ENCODE peak calls at places on chromosomes 6 and 20, in ten cellular contexts. S is choroid plexus epithelial cell, C is occipital lobe, W is posterior cingulate gyrus, F is AG10803, Z is Calu3, O is AG04450, B is mesothelial cell of epicardium, E is right lobe of liver, K is upper lobe of left lung. J is an unnamed sample.

GRCh38 chr20:43915209-43916072 is 789 bp downstream of the TOX2 start:
- DNase-seq in S (peak), C (no peak), W (peak), F (peak), Z (no peak), O (no peak), B (no peak), E (no peak), K (no peak), J (no peak)

GRCh38 chr6:140393665-140394064 is 1019.2 kb upstream of the CITED2 start:
- DNase-seq in S (peak), C (no peak), W (no peak), F (peak), Z (no peak), O (peak), B (no peak), E (no peak), K (no peak), J (no peak)

GRCh38 chr6:117008618-117009017 is 131.6 kb downstream of the RFX6 start:
- DNase-seq in S (no peak), C (no peak), W (no peak), F (no peak), Z (no peak), O (no peak), B (no peak), E (no peak), K (no peak), J (peak)

GRCh38 chr20:47551240-47551639 is 49.6 kb downstream of the NCOA3 start:
- DNase-seq in S (no peak), C (no peak), W (no peak), F (no peak), Z (no peak), O (no peak), B (no peak), E (no peak), K (no peak), J (no peak)

GRCh38 chr6:43254138-43254817 is 11.0 kb downstream of the TTBK1 start:
- DNase-seq in S (peak), C (no peak), W (no peak), F (peak), Z (no peak), O (no peak), B (no peak), E (no peak), K (no peak), J (no peak)

GRCh38 chr20:19264191-19264590 is 51.7 kb downstream of the SLC24A3 start:
- DNase-seq in S (no peak), C (no peak), W (no peak), F (no peak), Z (no peak), O (no peak), B (no peak), E (no peak), K (no peak), J (no peak)

GRCh38 chr6:26043389-26044139 is 43.7 kb upstream of the HFE start:
- DNase-seq in S (peak), C (peak), W (peak), F (peak), Z (peak), O (peak), B (peak), E (peak), K (peak), J (peak)

GRCh38 chr6:156013155-156013554 is 557.5 kb upstream of the NOX3 start:
- DNase-seq in S (peak), C (no peak), W (no peak), F (no peak), Z (no peak), O (no peak), B (no peak), E (no peak), K (no peak), J (no peak)

GRCh38 chr6:99589290-99589672 is 17.4 kb upstream of the PRDM13 start:
- DNase-seq in S (no peak), C (no peak), W (peak), F (no peak), Z (peak), O (no peak), B (no peak), E (no peak), K (no peak), J (no peak)

GRCh38 chr6:31462964-31463940 is 34.7 kb upstream of the MICB start:
- DNase-seq in S (peak), C (peak), W (peak), F (peak), Z (peak), O (no peak), B (peak), E (peak), K (peak), J (peak)

GRCh38 chr6:105675715-105676397 is 273.0 kb upstream of the PREP start:
- DNase-seq in S (peak), C (no peak), W (no peak), F (peak), Z (no peak), O (peak), B (no peak), E (no peak), K (no peak), J (no peak)

GRCh38 chr6:35240838-35241801 is 18.4 kb upstream of the ZNF76 start:
- DNase-seq in S (peak), C (peak), W (peak), F (peak), Z (peak), O (no peak), B (peak), E (peak), K (peak), J (peak)

GRCh38 chr20:53826597-53827291 is 233.1 kb upstream of the ZNF217 start:
- DNase-seq in S (peak), C (no peak), W (no peak), F (no peak), Z (peak), O (no peak), B (no peak), E (peak), K (peak), J (no peak)

GRCh38 chr6:87968435-87969278 is 79.0 kb upstream of the SPACA1 start:
- DNase-seq in S (peak), C (peak), W (peak), F (no peak), Z (peak), O (no peak), B (peak), E (no peak), K (peak), J (peak)

GRCh38 chr20:14721926-14722325 is 384.5 kb upstream of the FLRT3 start:
- DNase-seq in S (no peak), C (no peak), W (no peak), F (peak), Z (no peak), O (no peak), B (no peak), E (no peak), K (no peak), J (no peak)

GRCh38 chr6:166591026-166591425 is 4.5 kb upstream of the RAMACL start:
- DNase-seq in S (no peak), C (no peak), W (no peak), F (no peak), Z (no peak), O (no peak), B (no peak), E (no peak), K (no peak), J (no peak)

GRCh38 chr6:79687759-79688158 is 56.6 kb downstream of the SH3BGRL2 start:
- DNase-seq in S (no peak), C (no peak), W (no peak), F (no peak), Z (no peak), O (no peak), B (no peak), E (no peak), K (no peak), J (no peak)

GRCh38 chr6:20632696-20633095 is 98.4 kb downstream of the CDKAL1 start:
- DNase-seq in S (no peak), C (no peak), W (no peak), F (no peak), Z (no peak), O (no peak), B (no peak), E (no peak), K (no peak), J (no peak)

GRCh38 chr20:25308671-25309394 is 60.9 kb downstream of the PYGB start:
- DNase-seq in S (peak), C (no peak), W (peak), F (peak), Z (no peak), O (no peak), B (no peak), E (no peak), K (peak), J (no peak)

GRCh38 chr6:18022398-18023231 is 35.2 kb upstream of the KIF13A start:
- DNase-seq in S (peak), C (peak), W (no peak), F (peak), Z (no peak), O (peak), B (no peak), E (no peak), K (no peak), J (no peak)

GRCh38 chr6:169752074-169752623 is 727 bp downstream of the ERMARD start:
- DNase-seq in S (no peak), C (no peak), W (no peak), F (peak), Z (no peak), O (no peak), B (no peak), E (no peak), K (no peak), J (no peak)